ENCODE peak calls at places on chromosomes 2 and 18, in five cellular contexts. W is WTC11; Y is CD8-positive, alpha-beta memory T cell; R is nephron progenitor cell; X is SK-N-DZ. J is an unnamed sample.

GRCh38 chr2:57878573-57878910 is 168.1 kb upstream of the VRK2 start:
- DNase-seq in R (no peak), X (no peak), W (no peak), Y (no peak), J (no peak)

GRCh38 chr2:85066874-85067351 is 66.3 kb upstream of the TCF7L1 start:
- DNase-seq in Y (no peak), W (peak), X (peak), R (peak), J (no peak)

GRCh38 chr2:218898109-218898878 is 17.6 kb downstream of the WNT10A start:
- DNase-seq in R (peak), Y (peak), X (peak), W (peak), J (peak)

GRCh38 chr2:209395232-209395631 is 28.6 kb upstream of the MAP2 start:
- DNase-seq in Y (no peak), W (no peak), R (no peak), X (no peak), J (no peak)

GRCh38 chr2:112703684-112704083 is 17.1 kb upstream of the NT5DC4 start:
- DNase-seq in R (no peak), Y (no peak), W (no peak), X (no peak), J (no peak)

GRCh38 chr2:179454443-179455218 is 190.0 kb upstream of the SESTD1 start:
- DNase-seq in R (no peak), Y (no peak), W (no peak), X (no peak), J (no peak)

GRCh38 chr2:28398101-28398834 is 5.6 kb downstream of the FOSL2 start:
- DNase-seq in W (no peak), X (no peak), R (no peak), Y (no peak), J (no peak)

GRCh38 chr2:202944403-202944802 is 32.3 kb downstream of the CARF start:
- DNase-seq in W (no peak), Y (no peak), R (no peak), X (no peak), J (no peak)

GRCh38 chr18:48022021-48022420 is 91.6 kb upstream of the SMAD2 start:
- DNase-seq in Y (no peak), X (no peak), R (no peak), W (peak), J (no peak)

GRCh38 chr18:50797147-50797546 is 22.7 kb downstream of the MRO start:
- DNase-seq in R (no peak), W (no peak), X (no peak), Y (no peak), J (no peak)

GRCh38 chr18:35728676-35729075 is 147.1 kb downstream of the GALNT1 start:
- DNase-seq in R (no peak), Y (no peak), X (no peak), W (no peak), J (no peak)

GRCh38 chr2:41940715-41941114 is 107.1 kb upstream of the PKDCC start:
- DNase-seq in Y (no peak), W (peak), X (no peak), R (no peak), J (no peak)

GRCh38 chr2:10499275-10499907 is 51.3 kb upstream of the ODC1 start:
- DNase-seq in W (no peak), X (no peak), Y (no peak), R (no peak), J (no peak)

GRCh38 chr2:239316562-239317465 is 84.0 kb downstream of the HDAC4 start:
- DNase-seq in R (no peak), X (no peak), W (no peak), Y (peak), J (no peak)

GRCh38 chr2:15725101-15725787 is 133.6 kb downstream of the DDX1 start:
- DNase-seq in W (no peak), R (no peak), Y (no peak), X (no peak), J (no peak)

GRCh38 chr18:44988821-44989587 is 308.3 kb downstream of the SETBP1 start:
- DNase-seq in X (no peak), W (no peak), Y (no peak), R (no peak), J (no peak)

GRCh38 chr2:129801575-129801974 is 177.9 kb upstream of the RAB6C start:
- DNase-seq in R (no peak), Y (no peak), W (no peak), X (no peak), J (no peak)

GRCh38 chr2:217356795-217357194 is 496.9 kb upstream of the TNP1 start:
- DNase-seq in W (no peak), Y (no peak), R (no peak), X (no peak), J (no peak)

GRCh38 chr2:74379851-74380789 is at the start of gene DCTN1:
- DNase-seq in W (peak), R (peak), Y (no peak), X (peak), J (no peak)

GRCh38 chr2:183164111-183165015 is 40.1 kb downstream of the NUP35 start:
- DNase-seq in Y (no peak), R (no peak), W (no peak), X (no peak), J (no peak)

GRCh38 chr2:100615471-100615870 is 52.7 kb downstream of the PDCL3 start:
- DNase-seq in X (no peak), Y (no peak), W (no peak), R (no peak), J (no peak)

GRCh38 chr18:31041346-31042067 is 1.0 kb downstream of the DSC3 start:
- DNase-seq in X (no peak), R (peak), W (peak), Y (no peak), J (no peak)

GRCh38 chr18:36212301-36212977 is 25.1 kb downstream of the MOCOS start:
- DNase-seq in R (no peak), X (no peak), W (no peak), Y (no peak), J (no peak)

GRCh38 chr2:227462972-227463931 is 8.7 kb upstream of the AGFG1 start:
- DNase-seq in Y (no peak), X (no peak), R (no peak), W (no peak), J (no peak)

GRCh38 chr2:67313536-67313935 is 83.6 kb upstream of the ETAA1 start:
- DNase-seq in W (no peak), Y (no peak), X (no peak), R (no peak), J (no peak)

GRCh38 chr2:179702912-179703311 is 158.5 kb downstream of the ZNF385B start:
- DNase-seq in W (no peak), X (no peak), Y (no peak), R (no peak), J (no peak)

GRCh38 chr2:102253753-102254150 is 57.6 kb upstream of the IL1RL1 start:
- DNase-seq in X (no peak), Y (no peak), W (no peak), R (no peak), J (no peak)

GRCh38 chr2:236673126-236673822 is 103.6 kb downstream of the ACKR3 start:
- DNase-seq in R (no peak), Y (no peak), X (no peak), W (no peak), J (no peak)

GRCh38 chr2:97662895-97663625 is 784 bp downstream of the ACTR1B start:
- DNase-seq in W (peak), Y (peak), X (peak), R (peak), J (peak)

J was measured in CD4-positive, alpha-beta T cell.